ENCODE peak calls at places on chromosomes 3 and 15, in six cellular contexts. Z is colonic mucosa; B is left colon; Y is substantia nigra; K is Kasumi-1; F is effector CD4-positive, alpha-beta T cell. D is an unnamed sample.

GRCh38 chr15:77430213-77430612 is 9.5 kb downstream of the HMG20A start:
- DNase-seq in Z (no peak), B (no peak), Y (no peak), K (no peak), F (no peak), D (no peak)

GRCh38 chr3:88282519-88283241 is 132.9 kb downstream of the C3orf38 start:
- DNase-seq in Z (no peak), B (no peak), Y (no peak), K (no peak), F (no peak), D (no peak)

GRCh38 chr3:195143221-195143620 is 127.7 kb downstream of the XXYLT1 start:
- DNase-seq in Z (no peak), B (no peak), Y (no peak), K (no peak), F (no peak), D (no peak)

GRCh38 chr15:50890751-50891150 is 17.7 kb upstream of the AP4E1 start:
- DNase-seq in Z (no peak), B (no peak), Y (no peak), K (no peak), F (no peak), D (no peak)

GRCh38 chr15:53789654-53790053 is 30.2 kb upstream of the WDR72 start:
- DNase-seq in Z (no peak), B (no peak), Y (no peak), K (no peak), F (no peak), D (no peak)

GRCh38 chr3:181755959-181756358 is 44.2 kb downstream of the SOX2 start:
- DNase-seq in Z (no peak), B (no peak), Y (no peak), K (no peak), F (no peak), D (no peak)

GRCh38 chr3:55609230-55610100 is 122.4 kb upstream of the WNT5A start:
- DNase-seq in Z (no peak), B (no peak), Y (no peak), K (no peak), F (no peak), D (no peak)

GRCh38 chr3:40504636-40505430 is 1.0 kb upstream of the ZNF620 start:
- DNase-seq in Z (peak), B (no peak), Y (no peak), K (no peak), F (no peak), D (no peak)

GRCh38 chr3:172138792-172139507 is 99.6 kb downstream of the FNDC3B start:
- DNase-seq in Z (peak), B (peak), Y (peak), K (peak), F (no peak), D (peak)

GRCh38 chr3:59774613-59775012 is 724.8 kb upstream of the CFAP20DC start:
- DNase-seq in Z (no peak), B (no peak), Y (no peak), K (no peak), F (no peak), D (no peak)

GRCh38 chr3:151614-152189 is 44.9 kb upstream of the CHL1 start:
- DNase-seq in Z (no peak), B (no peak), Y (no peak), K (no peak), F (no peak), D (no peak)

GRCh38 chr15:77858677-77859490 is 218.6 kb downstream of the TBC1D2B start:
- DNase-seq in Z (no peak), B (no peak), Y (no peak), K (peak), F (no peak), D (peak)

GRCh38 chr3:197462808-197463207 is 93.0 kb downstream of the BDH1 start:
- DNase-seq in Z (no peak), B (no peak), Y (no peak), K (no peak), F (no peak), D (no peak)

GRCh38 chr3:44992555-44993470 is 16.8 kb downstream of the EXOSC7 start:
- DNase-seq in Z (no peak), B (no peak), Y (no peak), K (peak), F (no peak), D (peak)

GRCh38 chr3:112773864-112774263 is 72.8 kb downstream of the CD200R1L start:
- DNase-seq in Z (no peak), B (peak), Y (no peak), K (no peak), F (peak), D (no peak)

GRCh38 chr3:24686764-24687163 is 192.1 kb upstream of the THRB start:
- DNase-seq in Z (no peak), B (no peak), Y (no peak), K (no peak), F (no peak), D (no peak)

GRCh38 chr15:92648190-92648875 is 7.2 kb downstream of the FAM174B start:
- DNase-seq in Z (no peak), B (no peak), Y (no peak), K (no peak), F (no peak), D (no peak)

GRCh38 chr15:57726411-57726810 is 19.9 kb downstream of the POLR2M start:
- DNase-seq in Z (no peak), B (no peak), Y (no peak), K (no peak), F (no peak), D (no peak)

GRCh38 chr15:60412807-60413597 is 15.2 kb upstream of the ANXA2 start:
- DNase-seq in Z (no peak), B (no peak), Y (no peak), K (no peak), F (no peak), D (no peak)

GRCh38 chr3:18745472-18745871 is 320.3 kb upstream of the SATB1 start:
- DNase-seq in Z (no peak), B (no peak), Y (no peak), K (peak), F (no peak), D (no peak)

GRCh38 chr3:21665444-21665843 is 85.6 kb downstream of the ZNF385D start:
- DNase-seq in Z (no peak), B (no peak), Y (no peak), K (no peak), F (no peak), D (no peak)

GRCh38 chr3:58383904-58384303 is 49.7 kb downstream of the PDHB start:
- DNase-seq in Z (no peak), B (no peak), Y (no peak), K (no peak), F (no peak), D (no peak)

GRCh38 chr3:122246214-122246613 is 62.7 kb downstream of the CASR start:
- DNase-seq in Z (no peak), B (no peak), Y (no peak), K (no peak), F (no peak), D (no peak)

GRCh38 chr3:107810195-107811071 is 280.4 kb downstream of the CD47 start:
- DNase-seq in Z (no peak), B (no peak), Y (no peak), K (peak), F (no peak), D (no peak)

GRCh38 chr3:100833483-100833882 is 124.2 kb downstream of the TFG start:
- DNase-seq in Z (no peak), B (no peak), Y (no peak), K (no peak), F (no peak), D (no peak)

GRCh38 chr15:100252359-100252758 is 89.4 kb downstream of the ADAMTS17 start:
- DNase-seq in Z (no peak), B (no peak), Y (no peak), K (no peak), F (no peak), D (no peak)

GRCh38 chr3:148991219-148992026 is at the start of gene GYG1:
- DNase-seq in Z (peak), B (peak), Y (peak), K (peak), F (peak), D (peak)

GRCh38 chr15:70722266-70723123 is 40.9 kb downstream of the UACA start:
- DNase-seq in Z (no peak), B (no peak), Y (no peak), K (peak), F (no peak), D (no peak)

GRCh38 chr3:115912372-115912771 is 289.1 kb downstream of the GAP43 start:
- DNase-seq in Z (peak), B (no peak), Y (peak), K (no peak), F (no peak), D (no peak)

GRCh38 chr3:102225407-102226132 is 209.2 kb upstream of the ZPLD1 start:
- DNase-seq in Z (no peak), B (no peak), Y (no peak), K (peak), F (no peak), D (no peak)

GRCh38 chr3:125337506-125337905 is 37.6 kb downstream of the ZNF148 start:
- DNase-seq in Z (no peak), B (no peak), Y (no peak), K (no peak), F (no peak), D (no peak)

GRCh38 chr3:32591960-32592462 is 21.4 kb upstream of the DYNC1LI1 start:
- DNase-seq in Z (no peak), B (no peak), Y (no peak), K (no peak), F (no peak), D (no peak)

GRCh38 chr3:179811321-179812095 is 158.7 kb downstream of the USP13 start:
- DNase-seq in Z (peak), B (no peak), Y (no peak), K (peak), F (no peak), D (no peak)

GRCh38 chr3:12782172-12782815 is 14.2 kb upstream of the CAND2 start:
- DNase-seq in Z (no peak), B (no peak), Y (no peak), K (no peak), F (no peak), D (no peak)

GRCh38 chr3:10581251-10581650 is 75.9 kb upstream of the ATP2B2 start:
- DNase-seq in Z (no peak), B (no peak), Y (no peak), K (no peak), F (no peak), D (no peak)

GRCh38 chr3:194034556-194035336 is 101.2 kb upstream of the HES1 start:
- DNase-seq in Z (peak), B (peak), Y (no peak), K (no peak), F (no peak), D (no peak)

GRCh38 chr15:39312984-39313383 is 267.9 kb upstream of the THBS1 start:
- DNase-seq in Z (peak), B (peak), Y (no peak), K (peak), F (no peak), D (no peak)

GRCh38 chr3:113557374-113557773 is 25.0 kb downstream of the SIDT1 start:
- DNase-seq in Z (no peak), B (no peak), Y (no peak), K (no peak), F (no peak), D (no peak)